ENCODE peak calls at places on chromosome 16, in seven cellular contexts. O is body of pancreas, A is IMR-90, Q is psoas muscle, D is esophagus squamous epithelium, X is transverse colon, P is GM10248. V is an unnamed sample.

GRCh38 chr16:51402785-51403184 is 251.7 kb upstream of the SALL1 start:
- DNase-seq in P (no peak), D (no peak), A (no peak), X (no peak), O (peak; percentile 80), Q (no peak), V (no peak)

GRCh38 chr16:85944572-85945423 is 45.8 kb downstream of the IRF8 start:
- DNase-seq in D (no peak), X (no peak), A (no peak), Q (no peak), P (no peak), O (no peak), V (no peak)

GRCh38 chr16:88453621-88454314 is 688 bp downstream of the ZFPM1 start:
- DNase-seq in O (peak; percentile 36), P (no peak), Q (no peak), D (no peak), X (no peak), A (no peak), V (no peak)

GRCh38 chr16:70152578-70153302 is 20.8 kb upstream of the CLEC18C start:
- DNase-seq in X (no peak), Q (no peak), P (peak; percentile 16), O (no peak), D (no peak), A (no peak), V (no peak)

GRCh38 chr16:53530046-53530445 is 27.0 kb upstream of the AKTIP start:
- DNase-seq in Q (no peak), X (no peak), P (no peak), D (no peak), A (no peak), O (no peak), V (no peak)

GRCh38 chr16:24036614-24037013 is 200.8 kb downstream of the PRKCB start:
- DNase-seq in O (peak; percentile 18), D (no peak), Q (no peak), X (peak; percentile 49), A (peak; percentile 33), P (peak; percentile 66), V (no peak)

GRCh38 chr16:31351937-31352315 is 3.0 kb upstream of the ITGAX start:
- DNase-seq in Q (no peak), O (no peak), P (no peak), D (no peak), X (no peak), A (no peak), V (no peak)

GRCh38 chr16:46857261-46857962 is 26.4 kb upstream of the C16orf87 start:
- DNase-seq in D (no peak), A (peak; percentile 82), X (no peak), O (peak; percentile 49), Q (no peak), P (no peak), V (no peak)

GRCh38 chr16:263944-264343 is 11.8 kb downstream of the RGS11 start:
- DNase-seq in P (no peak), Q (no peak), A (no peak), X (no peak), O (no peak), D (no peak), V (no peak)

GRCh38 chr16:24116989-24117388 is 139.1 kb upstream of the CACNG3 start:
- DNase-seq in Q (no peak), X (no peak), D (no peak), P (no peak), A (no peak), O (no peak), V (no peak)

GRCh38 chr16:49464877-49465504 is 91.4 kb downstream of the C16orf78 start:
- DNase-seq in O (no peak), A (no peak), Q (no peak), P (peak; percentile 59), X (no peak), D (no peak), V (no peak)
- TF ChIP-seq CTCF in O (no peak), A (no peak), Q (peak; percentile 5), P (peak; percentile 14), X (peak; percentile 26), D (no peak), V (peak; percentile 18)

GRCh38 chr16:10013364-10013763 is 168.9 kb downstream of the GRIN2A start:
- DNase-seq in P (no peak), Q (no peak), X (no peak), D (no peak), A (no peak), O (no peak), V (no peak)
- TF ChIP-seq CTCF in P (no peak), Q (no peak), X (no peak), D (no peak), A (no peak), O (no peak), V (no peak)

DNA sequence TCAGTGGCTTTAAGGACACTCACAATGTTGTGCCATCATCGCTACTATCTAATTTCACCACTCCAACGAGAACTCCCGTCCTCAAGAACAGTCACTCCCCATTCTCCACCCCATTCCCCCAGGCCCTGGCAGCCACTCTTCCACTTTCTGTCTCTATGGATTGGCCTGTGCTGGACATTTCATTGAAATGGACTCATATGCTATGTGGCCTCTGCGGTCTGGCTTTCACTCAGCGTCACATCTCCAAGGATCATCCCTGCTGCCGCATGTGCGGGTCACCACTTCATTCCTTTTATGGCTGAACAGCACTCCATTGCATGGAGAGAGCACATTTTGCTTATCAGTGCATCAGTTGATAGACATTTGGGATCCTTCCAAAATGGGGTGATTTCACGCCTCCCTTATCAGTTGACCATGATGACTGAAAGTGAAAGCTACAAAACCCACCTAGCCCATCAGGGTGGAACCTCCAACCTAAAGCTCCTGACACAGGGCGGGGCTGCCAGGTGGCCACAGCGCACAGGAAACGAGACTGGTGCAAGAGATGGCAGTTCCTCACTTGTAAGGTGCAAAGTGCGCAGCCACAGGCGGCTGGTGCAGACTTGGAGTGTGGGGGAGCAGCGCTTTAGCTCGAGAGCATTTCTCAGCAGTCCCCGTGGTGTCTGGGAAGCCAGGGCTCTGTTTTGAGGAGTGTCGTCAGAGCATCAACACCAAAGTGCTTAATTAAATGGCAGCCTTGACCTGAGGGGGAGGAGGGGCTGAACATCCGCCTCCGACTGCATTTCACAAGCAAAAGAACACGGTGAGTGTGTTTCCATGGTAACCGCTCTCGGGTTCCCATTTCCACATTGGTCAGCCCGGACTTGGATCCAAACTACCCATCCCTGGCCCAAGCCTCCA is 23.8 kb downstream of the COTL1 start:
- DNase-seq in P (peak; percentile 86), O (no peak), A (no peak), X (peak; percentile 84), Q (no peak), D (peak; percentile 61), V (no peak)
- TF ChIP-seq CTCF in P (no peak), O (no peak), A (no peak), X (no peak), Q (no peak), D (no peak), V (no peak)

GRCh38 chr16:2151188-2152091 is 3.0 kb downstream of the RAB26 start:
- DNase-seq in A (no peak), Q (no peak), D (no peak), X (no peak), O (peak; percentile 15), P (no peak), V (no peak)
- TF ChIP-seq CTCF in A (no peak), Q (no peak), D (no peak), X (no peak), O (no peak), P (no peak), V (no peak)

GRCh38 chr16:49515016-49515415 is 141.4 kb downstream of the C16orf78 start:
- DNase-seq in Q (no peak), O (no peak), P (no peak), X (no peak), A (no peak), D (no peak), V (no peak)

GRCh38 chr16:49515861-49516260 is 142.3 kb downstream of the C16orf78 start:
- DNase-seq in X (no peak), P (no peak), D (no peak), A (no peak), O (no peak), Q (no peak), V (no peak)

GRCh38 chr16:49510676-49511305 is 137.2 kb downstream of the C16orf78 start:
- DNase-seq in D (no peak), O (no peak), Q (peak; percentile 70), X (no peak), P (no peak), A (no peak), V (no peak)

GRCh38 chr16:49514391-49514980 is 140.9 kb downstream of the C16orf78 start:
- DNase-seq in P (no peak), O (no peak), X (no peak), D (no peak), A (no peak), Q (no peak), V (no peak)

DNA sequence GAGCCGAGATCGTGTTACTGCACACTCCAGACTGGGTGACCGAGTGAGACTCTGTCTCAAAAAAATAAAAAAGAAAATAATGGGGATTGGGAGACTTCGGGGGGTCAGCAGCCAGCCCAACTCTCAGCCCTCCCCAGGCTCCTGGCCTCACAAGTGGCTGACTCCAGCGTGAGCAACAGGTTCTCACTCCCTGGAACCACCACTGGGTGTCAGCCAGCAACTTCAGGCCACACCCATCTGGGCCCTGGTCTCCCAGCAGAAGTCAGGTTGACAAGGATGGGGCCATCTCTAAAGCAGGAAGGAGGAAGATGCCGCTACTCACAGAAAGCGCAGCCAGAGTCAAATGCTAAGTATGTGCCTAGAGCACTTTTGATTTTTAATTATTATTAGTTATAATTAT is 139.4 kb downstream of the C16orf78 start:
- DNase-seq in O (no peak), Q (no peak), A (no peak), X (no peak), D (no peak), P (no peak), V (no peak)
- TF ChIP-seq CTCF in O (no peak), Q (peak; percentile 13), A (no peak), X (no peak), D (no peak), P (peak; percentile 20), V (no peak)

GRCh38 chr16:89560413-89561194 is at the start of gene RPL13:
- DNase-seq in Q (peak; percentile 96), D (peak; percentile 78), A (peak; percentile 94), O (peak; percentile 97), X (peak; percentile 95), P (peak; percentile 98), V (peak; percentile 71)
- TF ChIP-seq CTCF in Q (peak; percentile 2), D (no peak), A (peak; percentile 6), O (no peak), X (no peak), P (no peak), V (no peak)

DNA sequence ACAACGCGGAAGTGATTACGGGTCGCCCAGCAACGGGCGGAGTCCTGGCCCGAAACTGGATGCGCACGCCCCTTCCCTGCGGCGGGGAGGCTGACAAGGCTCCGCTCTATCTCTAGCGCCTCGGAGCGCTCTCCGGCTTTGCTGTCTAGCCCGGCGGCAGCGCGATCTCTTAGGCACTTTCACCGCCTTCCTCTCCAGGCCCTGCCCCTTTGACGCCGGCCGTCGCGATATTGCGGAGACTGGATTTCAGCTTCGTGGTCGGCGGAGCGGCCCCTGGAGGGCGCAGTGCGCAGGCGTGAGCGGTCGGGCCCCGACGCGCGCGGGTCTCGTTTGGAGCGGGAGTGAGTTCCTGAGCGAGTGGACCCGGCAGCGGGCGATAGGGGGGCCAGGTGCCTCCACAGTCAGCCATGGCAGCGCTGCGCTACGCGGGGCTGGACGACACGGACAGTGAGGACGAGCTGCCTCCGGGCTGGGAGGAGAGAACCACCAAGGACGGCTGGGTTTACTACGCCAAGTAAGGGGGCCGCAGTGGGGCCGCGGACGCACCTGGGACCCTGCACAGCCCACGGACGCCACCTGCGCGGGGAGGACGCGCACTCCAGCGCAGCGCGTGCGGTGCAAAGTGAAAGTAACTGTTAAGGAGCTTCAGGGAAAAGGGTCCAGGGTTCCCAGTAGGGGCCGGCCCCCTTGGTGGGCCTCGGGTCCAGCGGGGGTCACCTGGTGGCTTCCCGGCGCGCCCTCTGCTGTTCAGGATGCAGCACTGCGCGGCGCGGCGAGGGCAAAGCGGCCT is at the start of gene WWOX:
- DNase-seq in X (peak; percentile 98), D (peak; percentile 93), A (peak; percentile 98), P (peak; percentile 92), Q (peak; percentile 96), O (peak; percentile 97), V (peak; percentile 89)
- TF ChIP-seq CTCF in X (peak; percentile 91), D (peak; percentile 75), A (peak; percentile 70), P (peak; percentile 89), Q (peak; percentile 75), O (peak; percentile 85), V (peak; percentile 84)